ENCODE peak calls at places on chromosomes 2 and 18, in four cellular contexts. X, M, H and G are unnamed samples.
A peak's percentile ranks its signal among the peaks of the same experiment; 100 is the strongest.

GRCh38 chr2:47488870-47489584 is 86.1 kb downstream of the MSH2 start:
- DNase-seq in X (no peak), M (no peak), H (peak; percentile 19), G (peak; percentile 85)

GRCh38 chr2:121390082-121390481 is 105.1 kb upstream of the TFCP2L1 start:
- DNase-seq in X (no peak), M (no peak), H (no peak), G (no peak)

GRCh38 chr2:233982421-233983121 is 65.4 kb downstream of the TRPM8 start:
- DNase-seq in X (no peak), M (no peak), H (no peak), G (no peak)

GRCh38 chr2:24870440-24870839 is 49.6 kb downstream of the ADCY3 start:
- DNase-seq in X (no peak), M (no peak), H (no peak), G (no peak)

GRCh38 chr2:8489751-8490150 is 192.1 kb upstream of the ID2 start:
- DNase-seq in X (peak; percentile 15), M (no peak), H (no peak), G (no peak)

GRCh38 chr2:157572725-157573124 is 55.9 kb downstream of the ACVR1C start:
- DNase-seq in X (no peak), M (no peak), H (no peak), G (no peak)

GRCh38 chr2:126658316-126658909 is 2.5 kb downstream of the GYPC start:
- DNase-seq in X (no peak), M (no peak), H (no peak), G (no peak)

GRCh38 chr18:54284967-54285785 is 15.9 kb downstream of the POLI start:
- DNase-seq in X (no peak), M (no peak), H (no peak), G (no peak)

GRCh38 chr2:23658466-23658942 is 268.4 kb downstream of the ATAD2B start:
- DNase-seq in X (no peak), M (no peak), H (no peak), G (no peak)

GRCh38 chr2:85999131-85999831 is 106.4 kb downstream of the POLR1A start:
- DNase-seq in X (peak; percentile 46), M (no peak), H (peak; percentile 65), G (no peak)

GRCh38 chr18:46427216-46427995 is 229.6 kb downstream of the LOXHD1 start:
- DNase-seq in X (no peak), M (no peak), H (no peak), G (no peak)

GRCh38 chr2:191620144-191620543 is 57.8 kb upstream of the NABP1 start:
- DNase-seq in X (no peak), M (no peak), H (no peak), G (no peak)

GRCh38 chr18:11146947-11147345 is 2.4 kb downstream of the PIEZO2 start:
- DNase-seq in X (no peak), M (peak; percentile 49), H (no peak), G (no peak)

GRCh38 chr18:35029103-35029502 is 12.1 kb upstream of the MAPRE2 start:
- DNase-seq in X (no peak), M (no peak), H (no peak), G (no peak)

GRCh38 chr2:176072951-176073904 is 10.5 kb downstream of the EVX2 start:
- DNase-seq in X (no peak), M (peak; percentile 57), H (no peak), G (no peak)

GRCh38 chr2:216012830-216013079 is 596 bp downstream of the MREG start:
- DNase-seq in X (no peak), M (no peak), H (no peak), G (no peak)

GRCh38 chr2:15127876-15128275 is 433.3 kb downstream of the NBAS start:
- DNase-seq in X (no peak), M (no peak), H (no peak), G (no peak)

GRCh38 chr2:162041465-162041864 is 32.5 kb downstream of the DPP4 start:
- DNase-seq in X (no peak), M (no peak), H (no peak), G (no peak)

GRCh38 chr2:181471783-181472182 is 14.6 kb downstream of the ITGA4 start:
- DNase-seq in X (no peak), M (no peak), H (no peak), G (no peak)

GRCh38 chr18:58310517-58310916 is 266.5 kb downstream of the NEDD4L start:
- DNase-seq in X (no peak), M (no peak), H (no peak), G (peak; percentile 78)

GRCh38 chr2:216308532-216308931 is 63.8 kb downstream of the MARCHF4 start:
- DNase-seq in X (no peak), M (no peak), H (no peak), G (no peak)

GRCh38 chr18:75407468-75408437 is 19.8 kb downstream of the SMIM21 start:
- DNase-seq in X (no peak), M (no peak), H (no peak), G (no peak)

GRCh38 chr2:101520246-101520645 is 45.3 kb upstream of the RFX8 start:
- DNase-seq in X (no peak), M (no peak), H (no peak), G (no peak)

GRCh38 chr2:9206991-9207640 is 504 bp downstream of the ASAP2 start:
- DNase-seq in X (no peak), M (peak; percentile 73), H (no peak), G (no peak)

GRCh38 chr2:53913721-53914120 is 54.0 kb upstream of the GPR75 start:
- DNase-seq in X (no peak), M (no peak), H (no peak), G (no peak)

GRCh38 chr2:111966241-111966640 is 67.8 kb downstream of the MERTK start:
- DNase-seq in X (no peak), M (no peak), H (no peak), G (no peak)

GRCh38 chr2:74745766-74746165 is 88.2 kb upstream of the HK2 start:
- DNase-seq in X (no peak), M (no peak), H (no peak), G (no peak)

GRCh38 chr2:225319872-225320271 is 79.6 kb upstream of the NYAP2 start:
- DNase-seq in X (no peak), M (no peak), H (no peak), G (no peak)

GRCh38 chr2:121803503-121803902 is 48.1 kb downstream of the TSN start:
- DNase-seq in X (no peak), M (no peak), H (no peak), G (no peak)

GRCh38 chr2:33512112-33512511 is 35.7 kb downstream of the RASGRP3 start:
- DNase-seq in X (no peak), M (no peak), H (no peak), G (no peak)

GRCh38 chr2:210663574-210663973 is 107.2 kb downstream of the CPS1 start:
- DNase-seq in X (no peak), M (no peak), H (no peak), G (no peak)

GRCh38 chr18:31506024-31506742 is 8.2 kb downstream of the DSG2 start:
- DNase-seq in X (no peak), M (no peak), H (no peak), G (no peak)

DNA sequence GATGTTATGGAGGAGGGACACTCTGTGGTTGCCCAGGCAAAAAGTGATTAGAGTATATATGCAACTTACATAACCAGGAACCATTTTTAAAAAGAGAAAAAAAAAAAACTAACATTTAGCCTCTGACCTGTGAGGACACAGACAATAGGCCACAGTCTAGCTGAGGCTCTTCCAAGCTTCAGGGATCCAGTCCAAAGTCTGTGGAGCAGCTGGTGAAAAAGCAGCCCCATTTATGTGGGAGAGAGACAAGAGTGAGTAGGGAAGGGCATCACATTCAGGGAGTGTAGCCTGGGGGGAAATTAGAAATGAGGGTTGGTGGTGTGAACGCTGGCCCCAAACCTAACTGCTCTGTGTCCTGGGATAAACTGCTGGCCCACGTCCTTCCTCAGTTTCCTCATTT is 122.8 kb downstream of the MYO5B start:
- DNase-seq in X (no peak), M (no peak), H (no peak), G (no peak)
- H3K27ac ChIP-seq in X (no peak overlapping the region), M (no peak overlapping the region), H (no peak overlapping the region), G (no peak overlapping the region)

DNA sequence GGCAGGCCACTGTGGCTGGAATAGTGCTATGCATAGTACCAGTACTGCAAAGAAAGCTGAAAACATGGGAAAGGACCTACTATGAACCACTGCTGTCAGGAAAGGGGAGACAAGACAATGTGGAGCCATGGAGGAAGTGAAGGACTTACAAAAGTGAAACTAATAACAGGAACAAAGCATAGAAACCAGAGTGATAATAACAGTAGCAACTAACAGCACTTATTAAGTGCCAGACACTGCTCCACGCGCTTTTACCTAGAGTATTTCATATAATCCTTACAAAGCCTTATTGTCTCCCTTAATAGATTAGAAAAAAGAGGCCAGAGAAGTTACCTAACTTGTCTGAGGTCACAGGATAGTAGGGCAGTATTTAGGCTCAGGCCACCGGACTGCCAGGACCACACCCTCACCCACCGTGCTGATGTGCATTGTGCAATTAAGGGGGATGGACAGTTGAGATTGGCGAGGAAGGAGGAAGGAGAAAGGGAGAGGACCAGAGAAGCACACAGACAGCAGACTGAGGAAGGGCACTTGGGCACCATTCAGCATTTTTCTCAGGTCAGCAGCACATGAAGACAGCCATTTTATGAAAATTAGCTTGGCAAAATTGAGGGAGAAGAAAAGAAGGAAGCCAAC is 98.6 kb upstream of the NFU1 start:
- DNase-seq in X (no peak), M (no peak), H (no peak), G (no peak)
- H3K27ac ChIP-seq in X (no peak overlapping the region), M (no peak overlapping the region), H (no peak overlapping the region), G (no peak overlapping the region)

DNA sequence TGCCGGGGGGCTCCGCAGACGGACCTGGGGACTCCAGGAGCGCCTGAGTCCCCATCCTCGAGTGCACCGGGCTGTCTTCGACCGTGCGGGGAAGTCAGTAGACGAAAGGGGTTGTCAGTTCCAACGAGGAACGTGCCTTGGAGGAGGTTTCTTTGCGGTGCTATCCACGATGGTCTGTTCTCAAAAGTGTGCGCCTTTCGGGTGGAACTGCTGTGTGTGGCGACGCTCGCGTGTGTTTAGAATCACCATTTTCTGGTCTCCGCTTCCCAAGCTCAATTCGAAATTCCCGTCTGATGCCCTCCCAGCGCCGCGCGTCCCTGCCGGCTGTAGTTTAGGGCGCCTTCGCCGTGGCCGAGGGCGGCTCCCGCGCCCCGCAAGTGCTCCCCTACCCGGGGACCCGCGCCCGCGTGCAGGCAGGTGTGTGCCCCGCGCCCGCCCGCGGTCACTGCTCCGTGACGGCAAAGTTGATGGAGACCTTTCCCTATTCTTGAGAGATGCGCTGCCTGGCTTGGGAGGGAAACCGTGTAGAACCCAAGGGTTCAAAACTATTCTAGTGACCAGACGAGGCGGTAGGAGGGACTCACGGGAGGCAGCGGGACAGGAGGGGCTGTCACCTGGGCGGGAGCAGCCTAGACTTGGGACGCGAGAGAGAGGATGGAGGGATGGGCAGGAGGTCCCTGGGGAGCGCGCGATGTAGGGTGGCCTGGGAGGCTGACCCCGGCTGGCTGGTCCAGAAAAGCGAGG is 959 bp downstream of the DOK6 start:
- DNase-seq in X (no peak), M (peak; percentile 54), H (no peak), G (peak; percentile 29)
- H3K27ac ChIP-seq in X (no peak overlapping the region), M (no peak overlapping the region), H (peak overlapping the region; percentile 72), G (no peak overlapping the region)

GRCh38 chr2:163633296-163633695 is 102.5 kb downstream of the FIGN start:
- DNase-seq in X (no peak), M (no peak), H (no peak), G (no peak)

GRCh38 chr2:163641986-163642385 is 93.8 kb downstream of the FIGN start:
- DNase-seq in X (no peak), M (no peak), H (no peak), G (no peak)

GRCh38 chr2:163640542-163641195 is 95.1 kb downstream of the FIGN start:
- DNase-seq in X (no peak), M (no peak), H (no peak), G (no peak)

DNA sequence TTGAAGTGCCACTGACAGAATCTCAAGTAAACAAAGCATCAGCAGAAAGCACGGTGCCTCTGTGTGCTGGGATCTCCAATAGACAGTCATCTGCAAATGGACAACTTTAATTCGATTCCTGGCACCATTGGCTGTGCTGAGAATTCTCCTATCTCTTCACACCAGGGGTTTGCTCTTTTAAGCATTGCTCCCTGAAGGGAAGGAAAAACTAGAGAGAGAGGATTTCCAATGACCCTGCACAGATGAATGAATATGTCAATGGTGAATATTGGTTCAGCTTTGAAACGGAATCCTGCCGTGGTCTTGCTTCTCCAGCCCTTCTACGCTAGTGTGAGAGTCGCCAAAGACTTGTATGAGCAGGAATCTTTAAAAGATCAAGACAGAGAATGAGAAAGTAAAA is 97.9 kb downstream of the FIGN start:
- DNase-seq in X (no peak), M (no peak), H (no peak), G (no peak)
- H3K27ac ChIP-seq in X (no peak overlapping the region), M (no peak overlapping the region), H (no peak overlapping the region), G (no peak overlapping the region)